ENCODE peak calls at places on chromosomes 5 and 9, in five cellular contexts. D is ovary, Q is BE2C, K is pancreas, X is heart right ventricle. Z is an unnamed sample.

GRCh38 chr5:147619281-147619680 is 109.4 kb upstream of the DPYSL3 start:
- DNase-seq in D (no peak), K (no peak), Q (no peak), X (no peak), Z (no peak)

GRCh38 chr5:1793966-1794895 is 5.4 kb downstream of the MRPL36 start:
- DNase-seq in Q (no peak), X (no peak), K (no peak), D (no peak), Z (peak; percentile 61)

GRCh38 chr5:208449-209114 is 9.4 kb downstream of the CCDC127 start:
- DNase-seq in X (no peak), Q (no peak), D (no peak), K (no peak), Z (no peak)

GRCh38 chr5:42595597-42595996 is 161.0 kb upstream of the CCDC152 start:
- DNase-seq in D (no peak), K (no peak), X (no peak), Q (no peak), Z (no peak)

GRCh38 chr5:163504091-163504931 is 1.1 kb upstream of the MAT2B start:
- DNase-seq in D (peak; percentile 55), X (peak; percentile 46), K (peak; percentile 55), Q (peak; percentile 14), Z (peak; percentile 60)

GRCh38 chr5:174720066-174720611 is 4.2 kb upstream of the MSX2 start:
- DNase-seq in D (no peak), Q (no peak), K (no peak), X (no peak), Z (no peak)

GRCh38 chr5:80406980-80407734 is 707 bp upstream of the ZFYVE16 start:
- DNase-seq in D (peak; percentile 74), X (peak; percentile 23), Q (no peak), K (peak; percentile 18), Z (no peak)

GRCh38 chr5:38601843-38602424 is 45.5 kb upstream of the LIFR start:
- DNase-seq in X (no peak), K (no peak), Q (no peak), D (no peak), Z (no peak)

GRCh38 chr5:137192293-137192743 is 306.8 kb downstream of the SPOCK1 start:
- DNase-seq in K (no peak), D (no peak), X (no peak), Q (no peak), Z (no peak)

GRCh38 chr5:10485142-10485795 is 43.6 kb downstream of the ROPN1L start:
- DNase-seq in K (no peak), D (no peak), X (peak; percentile 63), Q (peak; percentile 97), Z (no peak)

DNA sequence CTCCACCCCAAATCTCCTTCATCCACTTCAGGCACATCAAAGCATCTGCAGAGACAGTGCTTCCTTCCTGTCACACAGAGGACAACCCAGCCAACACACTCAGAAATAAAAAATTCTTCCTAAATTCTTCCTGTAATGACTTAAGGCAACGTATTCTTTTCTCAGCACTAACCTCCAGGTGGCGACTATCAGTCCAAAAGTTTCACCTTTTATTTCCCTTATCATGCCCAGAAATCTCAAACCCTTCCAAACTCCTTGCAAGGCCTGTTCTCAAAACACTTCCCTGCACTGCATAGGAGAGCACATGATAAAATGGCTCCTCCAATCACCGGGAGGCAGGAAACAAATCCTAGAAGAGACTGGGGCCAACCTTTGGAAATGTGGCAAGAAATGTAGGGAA is 35.1 kb downstream of the SLIT3 start:
- DNase-seq in Q (no peak), X (no peak), D (no peak), K (no peak), Z (no peak)
- TF ChIP-seq CTCF in Q (peak; percentile 26), X (no peak), D (no peak), K (no peak), Z (peak; percentile 37)

DNA sequence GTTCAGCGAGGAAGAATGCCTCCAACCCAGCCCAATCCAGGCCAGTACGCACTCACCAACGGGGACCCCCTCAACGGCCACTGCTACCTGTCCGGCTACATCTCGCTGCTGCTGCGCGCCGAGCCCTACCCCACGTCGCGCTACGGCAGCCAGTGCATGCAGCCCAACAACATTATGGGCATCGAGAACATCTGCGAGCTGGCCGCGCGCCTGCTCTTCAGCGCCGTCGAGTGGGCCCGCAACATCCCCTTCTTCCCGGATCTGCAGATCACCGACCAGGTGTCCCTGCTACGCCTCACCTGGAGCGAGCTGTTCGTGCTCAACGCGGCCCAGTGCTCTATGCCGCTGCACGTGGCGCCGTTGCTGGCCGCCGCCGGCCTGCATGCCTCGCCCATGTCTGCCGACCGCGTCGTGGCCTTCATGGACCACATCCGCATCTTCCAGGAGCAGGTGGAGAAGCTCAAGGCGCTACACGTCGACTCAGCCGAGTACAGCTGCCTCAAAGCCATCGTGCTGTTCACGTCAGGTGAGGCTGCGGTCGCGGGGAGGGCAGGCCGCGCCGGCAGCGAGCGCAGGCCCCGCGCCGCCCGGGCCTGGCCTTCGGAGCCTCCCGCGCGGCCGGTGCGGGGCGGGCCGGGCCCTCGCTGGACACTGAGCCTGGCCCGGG is 5.0 kb downstream of the NR2F1 start:
- DNase-seq in Q (no peak), X (no peak), D (no peak), K (no peak), Z (no peak)
- H3K4me3 ChIP-seq in Q (no peak overlapping the region), X (no peak overlapping the region), D (no peak overlapping the region), K (no peak overlapping the region), Z (peak overlapping the region; percentile 93)

DNA sequence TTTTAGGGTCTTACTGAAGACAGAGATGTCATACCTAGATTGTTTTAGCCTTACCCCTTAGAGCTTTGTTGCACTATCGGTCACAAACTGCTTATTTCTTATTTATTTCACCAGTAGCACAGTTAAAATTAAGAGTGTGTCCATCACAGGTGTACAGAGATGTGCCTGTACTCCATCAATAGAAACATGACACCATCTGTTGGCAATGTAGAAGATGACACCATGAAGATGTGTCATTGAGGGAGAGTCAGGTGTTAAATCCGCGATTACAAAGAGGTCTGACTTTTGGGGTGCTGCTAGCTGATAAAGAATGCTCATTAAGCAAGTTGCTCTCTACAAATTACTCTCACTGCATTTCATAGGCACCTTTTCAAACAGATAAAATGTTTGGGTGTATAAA is 164.4 kb downstream of the SMARCA2 start:
- DNase-seq in X (no peak), Q (no peak), D (no peak), K (no peak), Z (no peak)
- TF ChIP-seq CTCF in X (no peak), Q (no peak), D (no peak), K (no peak), Z (no peak)

GRCh38 chr9:131418143-131419028 is 24.5 kb downstream of the PRRC2B start:
- DNase-seq in Q (no peak), K (peak; percentile 78), X (no peak), D (no peak), Z (no peak)
- H3K4me3 ChIP-seq in Q (no peak overlapping the region), K (no peak overlapping the region), X (no peak overlapping the region), D (no peak overlapping the region), Z (no peak overlapping the region)